ENCODE peak calls at places on chromosome 9, in six cellular contexts. R, C, H, B, U and W are unnamed samples.

GRCh38 chr9:31542384-31543055 is 841.9 kb upstream of the ACO1 start:
- DNase-seq in H (peak), R (no peak), B (no peak), U (no peak), C (no peak), W (peak)

GRCh38 chr9:65420771-65421170 is 135.8 kb upstream of the FOXD4L5 start:
- DNase-seq in H (no peak), C (no peak), B (no peak), U (no peak), R (no peak), W (no peak)

GRCh38 chr9:35891649-35892048 is 14.4 kb upstream of the HRCT1 start:
- DNase-seq in H (no peak), B (no peak), C (no peak), R (no peak), U (no peak), W (no peak)

GRCh38 chr9:73536403-73536802 is 384.7 kb downstream of the ANXA1 start:
- DNase-seq in H (no peak), C (no peak), R (no peak), U (no peak), B (no peak), W (no peak)

GRCh38 chr9:105262497-105262896 is 18.0 kb downstream of the SLC44A1 start:
- DNase-seq in C (no peak), U (no peak), H (no peak), B (no peak), R (no peak), W (no peak)

GRCh38 chr9:93543117-93543516 is 33.3 kb upstream of the PHF2 start:
- DNase-seq in R (no peak), U (no peak), B (no peak), C (no peak), H (no peak), W (no peak)

GRCh38 chr9:115367780-115368179 is 249.8 kb upstream of the TNC start:
- DNase-seq in B (no peak), U (no peak), C (no peak), R (no peak), H (no peak), W (no peak)

GRCh38 chr9:133569891-133570651 is 35.6 kb downstream of the ADAMTSL2 start:
- DNase-seq in R (no peak), B (no peak), H (no peak), U (no peak), C (no peak), W (no peak)

GRCh38 chr9:88775559-88775958 is 215.7 kb upstream of the S1PR3 start:
- DNase-seq in C (no peak), U (no peak), R (no peak), B (no peak), H (no peak), W (no peak)

GRCh38 chr9:5113523-5113922 is 71.9 kb downstream of the INSL6 start:
- DNase-seq in H (no peak), C (no peak), U (no peak), B (no peak), R (no peak), W (no peak)

GRCh38 chr9:135474915-135475314 is 4.7 kb upstream of the PPP1R26 start:
- DNase-seq in B (no peak), R (peak), U (peak), H (no peak), C (peak), W (peak)

GRCh38 chr9:134272302-134273023 is 53.8 kb upstream of the RXRA start:
- DNase-seq in H (no peak), B (no peak), C (no peak), R (no peak), U (no peak), W (no peak)

GRCh38 chr9:125747765-125748510 is 765 bp downstream of the PBX3 start:
- DNase-seq in H (no peak), U (no peak), C (peak), R (peak), B (peak), W (peak)

GRCh38 chr9:125329978-125330377 is 68.4 kb downstream of the GAPVD1 start:
- DNase-seq in C (no peak), U (no peak), H (no peak), B (no peak), R (no peak), W (no peak)

GRCh38 chr9:121815084-121815483 is 163.7 kb downstream of the DAB2IP start:
- DNase-seq in U (no peak), H (no peak), B (no peak), R (no peak), C (no peak), W (no peak)

GRCh38 chr9:123048748-123049147 is 15.3 kb downstream of the GPR21 start:
- DNase-seq in B (no peak), R (no peak), U (no peak), C (no peak), H (no peak), W (no peak)

GRCh38 chr9:78462616-78463015 is 165.7 kb downstream of the PSAT1 start:
- DNase-seq in H (no peak), C (no peak), U (no peak), B (no peak), R (no peak), W (no peak)

GRCh38 chr9:35666547-35666946 is 1.6 kb upstream of the ARHGEF39 start:
- DNase-seq in H (no peak), R (no peak), B (no peak), U (no peak), C (no peak), W (no peak)

GRCh38 chr9:130663258-130664171 is 879 bp upstream of the PRDM12 start:
- DNase-seq in U (no peak), B (no peak), H (no peak), R (no peak), C (no peak), W (no peak)

GRCh38 chr9:114641974-114642373 is 15.6 kb downstream of the TEX53 start:
- DNase-seq in U (no peak), H (no peak), C (no peak), B (no peak), R (no peak), W (no peak)

GRCh38 chr9:74609671-74610416 is 112.7 kb downstream of the RORB start:
- DNase-seq in B (no peak), C (no peak), R (no peak), U (no peak), H (no peak), W (no peak)

GRCh38 chr9:114284316-114285060 is 38.4 kb upstream of the ORM1 start:
- DNase-seq in B (no peak), U (no peak), H (no peak), C (no peak), R (no peak), W (no peak)

GRCh38 chr9:97645720-97646119 is 12.1 kb downstream of the NCBP1 start:
- DNase-seq in R (no peak), B (no peak), U (no peak), H (no peak), C (no peak), W (no peak)

GRCh38 chr9:86407022-86407421 is 52.8 kb upstream of the TUT7 start:
- DNase-seq in C (no peak), U (no peak), H (no peak), R (no peak), B (no peak), W (no peak)

GRCh38 chr9:131276891-131277672 is 772 bp upstream of the FAM78A start:
- DNase-seq in B (no peak), U (no peak), C (peak), H (no peak), R (no peak), W (no peak)

GRCh38 chr9:19379697-19380046 is 364 bp downstream of the RPS6 start:
- DNase-seq in U (no peak), R (no peak), H (no peak), C (peak), B (no peak), W (no peak)

GRCh38 chr9:74942801-74943200 is 9.9 kb downstream of the C9orf40 start:
- DNase-seq in B (no peak), C (no peak), U (no peak), R (no peak), H (no peak), W (no peak)

GRCh38 chr9:4630836-4631235 is 31.3 kb upstream of the PLPP6 start:
- DNase-seq in B (no peak), R (no peak), U (no peak), H (no peak), C (no peak), W (no peak)

GRCh38 chr9:37911271-37911681 is 7.3 kb upstream of the SLC25A51 start:
- DNase-seq in U (no peak), R (no peak), C (no peak), B (no peak), H (no peak), W (no peak)
- TF ChIP-seq CTCF in U (no peak), R (no peak), C (no peak), B (no peak), H (no peak), W (no peak)

GRCh38 chr9:126947529-126947928 is 32.9 kb downstream of the RALGPS1 start:
- DNase-seq in C (no peak), R (no peak), U (peak), B (no peak), H (no peak), W (no peak)
- TF ChIP-seq CTCF in C (no peak), R (no peak), U (peak), B (no peak), H (no peak), W (no peak)

GRCh38 chr9:6842584-6842947 is 84.8 kb downstream of the KDM4C start:
- DNase-seq in R (no peak), H (no peak), B (no peak), C (no peak), U (no peak), W (no peak)

GRCh38 chr9:6843742-6844141 is 86.0 kb downstream of the KDM4C start:
- DNase-seq in H (no peak), C (no peak), R (no peak), B (no peak), U (no peak), W (no peak)

GRCh38 chr9:6845128-6845826 is 87.5 kb downstream of the KDM4C start:
- DNase-seq in C (no peak), B (no peak), R (no peak), U (no peak), H (no peak), W (no peak)

DNA sequence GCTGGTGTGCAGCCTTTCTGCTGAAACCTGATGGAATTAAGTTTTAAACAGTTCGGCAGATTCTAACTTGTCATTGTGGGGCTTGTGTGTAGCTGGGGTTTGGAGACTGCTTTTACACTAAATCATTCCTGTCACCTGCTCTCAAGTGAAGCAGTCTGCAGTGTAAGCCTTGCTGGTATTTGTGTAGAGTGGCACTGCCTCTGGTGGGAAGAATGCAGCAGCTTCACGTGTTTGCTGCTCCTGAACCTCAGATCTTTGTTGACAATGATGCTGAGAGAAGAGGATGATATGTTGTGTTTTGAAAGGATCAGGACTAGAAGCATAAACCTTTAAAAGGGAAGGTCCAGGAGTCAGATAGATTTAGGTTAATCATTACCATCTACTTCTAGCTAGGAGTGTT is 88.1 kb downstream of the KDM4C start:
- DNase-seq in H (no peak), U (peak), B (no peak), C (no peak), R (no peak), W (no peak)
- TF ChIP-seq CTCF in H (peak), U (peak), B (peak), C (no peak), R (no peak), W (no peak)

GRCh38 chr9:95086564-95086955 is 230.9 kb downstream of the FANCC start:
- DNase-seq in U (no peak), H (no peak), R (no peak), B (no peak), C (no peak), W (no peak)

GRCh38 chr9:95089257-95089873 is 228.1 kb downstream of the FANCC start:
- DNase-seq in H (no peak), U (no peak), C (no peak), R (no peak), B (no peak), W (no peak)

GRCh38 chr9:95085861-95086563 is 231.5 kb downstream of the FANCC start:
- DNase-seq in U (no peak), B (no peak), C (no peak), R (no peak), H (no peak), W (peak)

GRCh38 chr9:95088421-95089161 is 228.9 kb downstream of the FANCC start:
- DNase-seq in C (no peak), U (no peak), B (no peak), H (no peak), R (no peak), W (no peak)

GRCh38 chr9:95087659-95088242 is 229.8 kb downstream of the FANCC start:
- DNase-seq in R (no peak), U (no peak), C (peak), H (no peak), B (no peak), W (peak)
- TF ChIP-seq CTCF in R (no peak), U (peak), C (peak), H (peak), B (no peak), W (no peak)

GRCh38 chr9:92327283-92327850 is 1.6 kb downstream of the CENPP start:
- DNase-seq in B (no peak), R (no peak), H (no peak), U (no peak), C (no peak), W (no peak)

GRCh38 chr9:92324889-92325268 is 271 bp downstream of the NOL8 start:
- DNase-seq in U (no peak), R (no peak), C (peak), H (no peak), B (no peak), W (no peak)

GRCh38 chr9:92325269-92325990 is at the start of the genes CENPP and NOL8:
- DNase-seq in U (peak), H (peak), R (peak), C (peak), B (peak), W (peak)

GRCh38 chr9:92325991-92326500 is 293 bp downstream of the CENPP start:
- DNase-seq in U (no peak), B (no peak), R (no peak), C (no peak), H (no peak), W (no peak)

DNA sequence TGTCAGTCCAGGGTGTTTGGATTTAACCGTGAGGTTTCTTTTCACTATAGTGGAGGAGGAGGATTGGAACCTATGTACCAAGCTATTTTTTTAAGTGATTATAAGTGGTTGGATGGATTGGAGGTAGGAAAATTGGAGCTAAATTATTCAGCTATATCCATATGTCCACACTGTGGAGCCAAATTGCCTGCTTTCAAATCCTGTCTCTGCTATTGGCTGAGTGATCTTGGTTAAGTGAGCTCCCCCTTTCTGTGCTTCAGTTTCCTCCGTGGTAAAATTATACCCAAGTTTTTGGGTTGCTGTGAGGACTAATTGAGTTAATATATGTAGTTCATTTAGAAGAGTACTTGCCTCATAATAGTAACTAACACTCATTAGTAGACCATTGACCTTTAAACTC is 2.5 kb downstream of the CENPP start:
- DNase-seq in R (no peak), H (peak), U (peak), B (no peak), C (no peak), W (no peak)
- TF ChIP-seq CTCF in R (no peak), H (peak), U (peak), B (peak), C (peak), W (no peak)

GRCh38 chr9:37010976-37011375 is 23.1 kb downstream of the PAX5 start:
- DNase-seq in R (no peak), U (no peak), B (no peak), H (no peak), C (no peak), W (no peak)
- TF ChIP-seq CTCF in R (no peak), U (no peak), B (no peak), H (no peak), C (no peak), W (no peak)

DNA sequence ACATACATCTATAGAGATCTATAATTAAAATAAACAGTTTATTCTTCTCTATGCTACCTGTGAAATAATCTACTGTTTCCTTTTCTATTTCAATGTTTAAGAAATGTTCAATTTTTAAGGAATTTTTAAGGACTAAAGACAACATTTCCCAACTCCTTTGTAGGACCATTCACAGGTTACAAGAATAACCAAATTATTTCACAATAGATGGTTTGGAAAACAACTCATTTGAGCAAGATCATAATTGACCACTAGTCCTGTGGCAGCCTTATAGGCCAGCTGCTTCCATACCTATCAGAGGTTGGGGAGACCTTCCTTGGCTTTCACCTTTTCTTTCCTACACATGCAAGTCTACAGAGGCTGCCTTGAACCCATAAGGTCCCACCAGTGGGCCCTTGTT is 193.7 kb downstream of the TTC39B start:
- DNase-seq in H (no peak), U (no peak), C (no peak), B (no peak), R (no peak), W (no peak)
- TF ChIP-seq CTCF in H (no peak), U (no peak), C (no peak), B (no peak), R (no peak), W (no peak)